ENCODE peak calls at places on chromosomes 5 and 9, in nine cellular contexts. F is CD8-positive, alpha-beta T cell; O is body of pancreas; V is A549; D is tibial nerve; N is AG09319; Z is stomach; J is psoas muscle; Y is omental fat pad. T is an unnamed sample.

GRCh38 chr5:7961540-7961939 is 92.6 kb downstream of the MTRR start:
- DNase-seq in F (no peak), O (no peak), V (no peak), D (no peak), N (no peak), Z (no peak), J (no peak), Y (no peak), T (no peak)

GRCh38 chr5:171628344-171628743 is 157.3 kb upstream of the SMIM23 start:
- DNase-seq in F (no peak), O (no peak), V (no peak), D (peak), N (no peak), Z (no peak), J (no peak), Y (no peak), T (no peak)

GRCh38 chr9:114972510-114972909 is 42.1 kb upstream of the TNFSF8 start:
- DNase-seq in F (no peak), O (no peak), V (no peak), D (no peak), N (no peak), Z (no peak), J (no peak), Y (no peak), T (no peak)

GRCh38 chr5:42948961-42949347 is 91.2 kb downstream of the ANXA2R start:
- DNase-seq in F (no peak), O (no peak), V (no peak), D (no peak), N (no peak), Z (no peak), J (no peak), Y (no peak), T (no peak)

GRCh38 chr5:88729476-88730182 is 153.4 kb downstream of the MEF2C start:
- DNase-seq in F (peak), O (peak), V (peak), D (peak), N (peak), Z (peak), J (no peak), Y (no peak), T (peak)

GRCh38 chr5:134515801-134516200 is 9.7 kb upstream of the JADE2 start:
- DNase-seq in F (no peak), O (no peak), V (no peak), D (no peak), N (no peak), Z (no peak), J (no peak), Y (no peak), T (no peak)

GRCh38 chr5:36670548-36670947 is 64.1 kb downstream of the SLC1A3 start:
- DNase-seq in F (no peak), O (no peak), V (no peak), D (no peak), N (no peak), Z (no peak), J (no peak), Y (no peak), T (no peak)

GRCh38 chr9:75612205-75612604 is 278.3 kb upstream of the PCSK5 start:
- DNase-seq in F (no peak), O (no peak), V (no peak), D (no peak), N (no peak), Z (no peak), J (no peak), Y (no peak), T (no peak)

GRCh38 chr9:81690251-81690851 is 1.0 kb upstream of the TLE1 start:
- DNase-seq in F (no peak), O (peak), V (peak), D (peak), N (no peak), Z (peak), J (peak), Y (no peak), T (peak)

GRCh38 chr5:173890195-173890951 is 2.2 kb downstream of the CPEB4 start:
- DNase-seq in F (no peak), O (peak), V (peak), D (no peak), N (no peak), Z (no peak), J (peak), Y (no peak), T (peak)

GRCh38 chr5:176319827-176320554 is 41.6 kb downstream of the KIAA1191 start:
- DNase-seq in F (no peak), O (no peak), V (peak), D (no peak), N (no peak), Z (no peak), J (no peak), Y (no peak), T (no peak)

GRCh38 chr5:33401482-33402390 is 39.0 kb upstream of the TARS1 start:
- DNase-seq in F (no peak), O (no peak), V (peak), D (no peak), N (no peak), Z (no peak), J (no peak), Y (no peak), T (peak)

GRCh38 chr9:101387871-101388506 is 3.2 kb upstream of the BAAT start:
- DNase-seq in F (no peak), O (peak), V (peak), D (no peak), N (no peak), Z (no peak), J (no peak), Y (no peak), T (peak)

GRCh38 chr5:59542841-59543825 is 350.4 kb downstream of the PDE4D start:
- DNase-seq in F (no peak), O (peak), V (peak), D (peak), N (no peak), Z (peak), J (peak), Y (no peak), T (no peak)

GRCh38 chr5:180376511-180376910 is 23.4 kb upstream of the GFPT2 start:
- DNase-seq in F (no peak), O (no peak), V (no peak), D (no peak), N (no peak), Z (no peak), J (no peak), Y (no peak), T (no peak)

GRCh38 chr9:84339951-84340350 is 607 bp downstream of the SLC28A3 start:
- DNase-seq in F (no peak), O (no peak), V (no peak), D (no peak), N (no peak), Z (no peak), J (no peak), Y (no peak), T (peak)

GRCh38 chr5:158212915-158213314 is 354.0 kb upstream of the CLINT1 start:
- DNase-seq in F (no peak), O (no peak), V (peak), D (no peak), N (no peak), Z (no peak), J (no peak), Y (no peak), T (peak)

GRCh38 chr5:109931049-109931448 is 241.3 kb downstream of the MAN2A1 start:
- DNase-seq in F (no peak), O (no peak), V (no peak), D (no peak), N (no peak), Z (no peak), J (no peak), Y (no peak), T (no peak)

GRCh38 chr5:145887976-145888574 is 15.3 kb upstream of the GRXCR2 start:
- DNase-seq in F (no peak), O (peak), V (peak), D (peak), N (no peak), Z (peak), J (no peak), Y (no peak), T (peak)

GRCh38 chr9:19517202-19517942 is 108.6 kb downstream of the ACER2 start:
- DNase-seq in F (no peak), O (peak), V (no peak), D (no peak), N (no peak), Z (no peak), J (no peak), Y (no peak), T (peak)

GRCh38 chr5:103598997-103599556 is 36.5 kb upstream of the NUDT12 start:
- DNase-seq in F (no peak), O (no peak), V (no peak), D (no peak), N (no peak), Z (no peak), J (no peak), Y (no peak), T (no peak)

GRCh38 chr5:78908173-78908901 is 76.8 kb downstream of the ARSB start:
- DNase-seq in F (no peak), O (peak), V (no peak), D (peak), N (peak), Z (peak), J (peak), Y (no peak), T (no peak)

GRCh38 chr9:107932036-107932435 is 442.5 kb upstream of the KLF4 start:
- DNase-seq in F (no peak), O (no peak), V (no peak), D (no peak), N (no peak), Z (no peak), J (no peak), Y (no peak), T (no peak)

GRCh38 chr9:115633099-115633498 is 515.1 kb upstream of the TNC start:
- DNase-seq in F (no peak), O (no peak), V (no peak), D (no peak), N (peak), Z (no peak), J (no peak), Y (no peak), T (no peak)

GRCh38 chr5:170192829-170193228 is 40.0 kb upstream of the C5orf58 start:
- DNase-seq in F (no peak), O (no peak), V (no peak), D (no peak), N (no peak), Z (no peak), J (no peak), Y (no peak), T (no peak)

GRCh38 chr5:93807860-93808259 is 66.5 kb upstream of the POU5F2 start:
- DNase-seq in F (no peak), O (no peak), V (no peak), D (no peak), N (no peak), Z (no peak), J (no peak), Y (no peak), T (no peak)

GRCh38 chr5:6730407-6730806 is 17.2 kb downstream of the TENT4A start:
- DNase-seq in F (no peak), O (no peak), V (no peak), D (no peak), N (no peak), Z (no peak), J (no peak), Y (no peak), T (peak)

GRCh38 chr5:129172561-129172960 is 78.0 kb downstream of the ISOC1 start:
- DNase-seq in F (no peak), O (no peak), V (peak), D (no peak), N (no peak), Z (no peak), J (no peak), Y (no peak), T (peak)

GRCh38 chr9:74444389-74444788 is 52.7 kb upstream of the RORB start:
- DNase-seq in F (no peak), O (no peak), V (no peak), D (no peak), N (no peak), Z (no peak), J (no peak), Y (no peak), T (no peak)

GRCh38 chr9:21993893-21994525 is at the start of gene CDKN2A:
- DNase-seq in F (peak), O (no peak), V (no peak), D (no peak), N (no peak), Z (peak), J (peak), Y (no peak), T (peak)

GRCh38 chr5:146032911-146033310 is 72.5 kb downstream of the PLAC8L1 start:
- DNase-seq in F (no peak), O (no peak), V (no peak), D (no peak), N (no peak), Z (no peak), J (no peak), Y (no peak), T (no peak)

GRCh38 chr5:51382759-51383493 is at the start of gene ISL1:
- DNase-seq in F (no peak), O (peak), V (peak), D (peak), N (peak), Z (peak), J (peak), Y (peak), T (peak)

GRCh38 chr5:82480331-82480730 is 202.2 kb upstream of the RPS23 start:
- DNase-seq in F (no peak), O (no peak), V (no peak), D (no peak), N (no peak), Z (no peak), J (no peak), Y (no peak), T (no peak)

GRCh38 chr9:98999152-98999525 is 55.4 kb downstream of the COL15A1 start:
- DNase-seq in F (no peak), O (no peak), V (no peak), D (no peak), N (no peak), Z (no peak), J (no peak), Y (no peak), T (no peak)
- TF ChIP-seq CTCF in F (no peak), O (no peak), V (no peak), D (no peak), N (no peak), Z (no peak), J (no peak), Y (peak), T (peak)

GRCh38 chr9:93052791-93053540 is 5.5 kb upstream of the SUSD3 start:
- DNase-seq in F (no peak), O (no peak), V (no peak), D (no peak), N (no peak), Z (no peak), J (no peak), Y (no peak), T (no peak)
- TF ChIP-seq CTCF in F (no peak), O (no peak), V (no peak), D (no peak), N (no peak), Z (no peak), J (no peak), Y (no peak), T (no peak)

DNA sequence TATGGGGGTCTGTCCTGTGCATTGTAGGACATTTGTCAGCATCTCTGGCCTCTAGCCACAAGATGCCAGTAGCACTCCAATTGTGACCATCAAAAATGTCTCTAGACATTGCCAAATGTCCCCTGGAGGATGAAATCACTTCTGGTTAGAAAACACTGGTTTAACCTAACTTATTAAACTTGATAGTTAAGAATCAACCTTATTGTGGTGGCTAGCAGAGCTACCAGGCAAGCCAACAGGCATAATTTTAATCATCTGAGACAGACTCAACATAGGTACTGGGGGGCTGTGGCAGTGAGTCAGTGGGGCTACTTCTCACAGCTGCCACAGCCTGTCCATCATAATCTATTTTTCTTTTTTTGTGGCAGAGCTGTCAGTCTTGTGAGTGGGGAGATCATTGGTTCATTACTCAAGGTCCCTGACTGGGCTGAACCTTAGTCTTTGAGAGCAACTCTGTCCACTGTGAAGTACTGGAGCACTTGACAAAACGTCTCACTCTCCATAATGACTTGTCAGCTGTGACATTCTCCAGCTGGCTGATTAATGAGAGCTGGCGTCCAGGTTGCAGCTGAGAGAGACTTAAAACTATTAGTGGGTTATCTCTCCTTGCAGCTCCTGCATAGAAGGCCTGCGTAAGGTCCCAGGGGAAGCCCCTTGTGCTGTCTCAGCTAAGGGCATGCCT is 107.9 kb downstream of the DCP2 start:
- DNase-seq in F (no peak), O (no peak), V (no peak), D (no peak), N (no peak), Z (no peak), J (no peak), Y (no peak), T (no peak)
- TF ChIP-seq CTCF in F (no peak), O (peak), V (no peak), D (no peak), N (no peak), Z (no peak), J (no peak), Y (no peak), T (no peak)

DNA sequence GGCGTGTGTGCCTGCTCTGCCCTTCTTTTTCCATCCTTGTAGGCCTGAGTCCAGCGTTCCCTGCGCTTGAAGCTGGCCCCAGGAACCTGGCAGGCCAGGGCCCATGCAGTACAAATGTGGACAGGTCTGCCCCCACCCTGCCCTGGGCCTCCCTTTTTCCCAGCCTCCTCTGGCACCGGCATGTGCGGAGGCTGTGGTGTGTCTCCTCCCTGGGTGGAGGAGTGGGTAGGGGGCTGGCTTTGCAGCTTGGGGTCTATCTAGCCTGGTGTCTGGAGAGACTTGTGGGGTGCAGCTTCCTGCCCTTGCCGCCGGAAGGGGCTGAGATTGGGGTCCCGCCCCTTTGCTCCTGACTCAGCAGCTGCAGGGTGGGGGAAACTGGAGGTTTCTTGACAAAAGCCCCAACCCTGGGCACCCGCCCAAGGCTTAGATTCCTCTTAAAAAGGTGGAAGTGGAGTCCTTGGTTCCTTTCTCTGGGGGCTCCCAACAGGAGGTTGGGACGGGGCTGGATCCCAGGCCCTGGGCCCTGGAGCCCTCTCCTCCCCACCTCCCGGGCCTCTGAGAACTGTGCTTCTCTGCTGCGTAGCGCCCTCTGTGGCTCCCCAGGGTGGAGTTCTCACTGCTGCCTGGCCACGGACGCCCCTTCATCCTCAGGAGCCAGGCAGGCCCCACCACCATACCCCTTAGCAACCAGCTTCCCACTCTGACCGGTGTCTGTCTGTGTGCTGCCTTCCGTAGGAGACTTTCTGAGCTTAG is 18.0 kb downstream of the RXRA start:
- DNase-seq in F (peak), O (no peak), V (no peak), D (peak), N (no peak), Z (no peak), J (no peak), Y (no peak), T (no peak)
- TF ChIP-seq CTCF in F (no peak), O (no peak), V (no peak), D (no peak), N (peak), Z (no peak), J (no peak), Y (no peak), T (no peak)